ENCODE peak calls at places on chromosomes 3 and 15, in seven cellular contexts. D, M, R, S, W, I and L are unnamed samples.
A peak's percentile ranks its signal among the peaks of the same experiment; 100 is the strongest.

GRCh38 chr15:75921732-75922703 is 18.3 kb downstream of the FBXO22 start:
- DNase-seq in D (peak; percentile 74), M (no peak), R (peak; percentile 89), S (peak; percentile 91), W (peak; percentile 63), I (peak; percentile 38), L (peak; percentile 28)

GRCh38 chr3:134425943-134426342 is 51.7 kb upstream of the AMOTL2 start:
- DNase-seq in D (no peak), M (no peak), R (no peak), S (no peak), W (no peak), I (no peak), L (no peak)

GRCh38 chr15:50943623-50944022 is 35.1 kb downstream of the AP4E1 start:
- DNase-seq in D (no peak), M (no peak), R (peak; percentile 25), S (no peak), W (no peak), I (no peak), L (no peak)

GRCh38 chr15:72491768-72492167 is 17.6 kb downstream of the ARIH1 start:
- DNase-seq in D (no peak), M (no peak), R (peak; percentile 63), S (peak; percentile 89), W (no peak), I (no peak), L (no peak)

GRCh38 chr3:157920804-157921203 is 185.4 kb downstream of the SHOX2 start:
- DNase-seq in D (no peak), M (no peak), R (no peak), S (no peak), W (peak; percentile 59), I (no peak), L (no peak)

GRCh38 chr3:135100349-135100741 is 305.3 kb downstream of the EPHB1 start:
- DNase-seq in D (no peak), M (no peak), R (no peak), S (no peak), W (no peak), I (no peak), L (no peak)

GRCh38 chr3:102466001-102466400 is 31.2 kb downstream of the ZPLD1 start:
- DNase-seq in D (no peak), M (no peak), R (no peak), S (no peak), W (no peak), I (no peak), L (no peak)

GRCh38 chr3:106880206-106880605 is 497.0 kb upstream of the CCDC54 start:
- DNase-seq in D (no peak), M (no peak), R (no peak), S (no peak), W (no peak), I (no peak), L (no peak)

GRCh38 chr15:60554494-60554893 is 75.6 kb upstream of the ICE2 start:
- DNase-seq in D (no peak), M (no peak), R (no peak), S (no peak), W (no peak), I (no peak), L (no peak)

GRCh38 chr3:163773136-163773535 is 1305.2 kb downstream of the SI start:
- DNase-seq in D (peak; percentile 10), M (no peak), R (no peak), S (no peak), W (no peak), I (no peak), L (no peak)

GRCh38 chr3:179265875-179266274 is 15.0 kb upstream of the KCNMB3 start:
- DNase-seq in D (no peak), M (no peak), R (no peak), S (no peak), W (no peak), I (peak; percentile 61), L (no peak)

GRCh38 chr3:69161587-69162196 is 39.3 kb upstream of the LMOD3 start:
- DNase-seq in D (peak; percentile 71), M (no peak), R (peak; percentile 71), S (peak; percentile 57), W (peak; percentile 9), I (peak; percentile 65), L (no peak)

GRCh38 chr3:52023101-52023770 is 27.5 kb upstream of the RPL29 start:
- DNase-seq in D (no peak), M (no peak), R (no peak), S (no peak), W (no peak), I (no peak), L (no peak)
- H3K4me3 ChIP-seq in D (no peak overlapping the region), M (peak overlapping the region; percentile 44), R (no peak overlapping the region), S (no peak overlapping the region), W (peak overlapping the region; percentile 13), I (no peak overlapping the region), L (no peak overlapping the region)

DNA sequence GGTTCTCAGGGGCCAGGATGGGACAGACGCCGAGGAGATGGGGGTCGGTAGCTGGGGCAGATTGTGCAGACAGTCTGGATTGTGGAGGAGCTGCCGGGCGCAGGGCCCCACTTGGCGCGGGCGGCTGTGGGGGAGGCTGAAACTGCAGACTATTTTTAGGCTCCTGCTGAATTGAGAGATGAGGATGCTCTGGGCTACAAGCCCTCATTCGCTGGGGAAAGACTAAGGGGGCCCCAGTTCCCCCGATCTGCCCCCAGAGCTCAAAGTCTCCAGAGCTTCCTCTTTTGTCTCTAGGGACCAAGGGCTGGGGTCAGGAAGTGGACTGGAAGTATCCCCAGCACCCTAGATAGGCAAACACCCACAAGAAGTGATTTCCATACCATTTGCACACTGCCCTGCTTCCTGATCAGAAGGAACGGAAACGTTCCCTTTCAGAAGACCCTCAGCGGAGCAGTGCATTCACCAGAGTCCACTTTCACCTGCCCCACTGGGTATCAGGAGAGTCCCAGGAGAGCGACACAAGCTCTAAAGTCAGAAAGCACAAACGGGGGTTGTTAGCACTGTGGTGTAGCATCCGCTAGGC is 29.7 kb downstream of the SEMA7A start:
- DNase-seq in D (no peak), M (no peak), R (no peak), S (no peak), W (no peak), I (peak; percentile 95), L (no peak)
- H3K4me3 ChIP-seq in D (no peak overlapping the region), M (no peak overlapping the region), R (no peak overlapping the region), S (no peak overlapping the region), W (no peak overlapping the region), I (peak overlapping the region; percentile 76), L (no peak overlapping the region)

GRCh38 chr3:56110886-56111285 is 357.4 kb downstream of the ERC2 start:
- DNase-seq in D (no peak), M (no peak), R (no peak), S (no peak), W (no peak), I (no peak), L (no peak)

GRCh38 chr3:56111651-56112250 is 356.5 kb downstream of the ERC2 start:
- DNase-seq in D (no peak), M (no peak), R (no peak), S (no peak), W (no peak), I (no peak), L (no peak)

GRCh38 chr3:56118968-56119367 is 349.3 kb downstream of the ERC2 start:
- DNase-seq in D (no peak), M (no peak), R (no peak), S (no peak), W (no peak), I (no peak), L (no peak)

GRCh38 chr3:56115698-56116097 is 352.6 kb downstream of the ERC2 start:
- DNase-seq in D (no peak), M (no peak), R (no peak), S (no peak), W (no peak), I (no peak), L (no peak)

DNA sequence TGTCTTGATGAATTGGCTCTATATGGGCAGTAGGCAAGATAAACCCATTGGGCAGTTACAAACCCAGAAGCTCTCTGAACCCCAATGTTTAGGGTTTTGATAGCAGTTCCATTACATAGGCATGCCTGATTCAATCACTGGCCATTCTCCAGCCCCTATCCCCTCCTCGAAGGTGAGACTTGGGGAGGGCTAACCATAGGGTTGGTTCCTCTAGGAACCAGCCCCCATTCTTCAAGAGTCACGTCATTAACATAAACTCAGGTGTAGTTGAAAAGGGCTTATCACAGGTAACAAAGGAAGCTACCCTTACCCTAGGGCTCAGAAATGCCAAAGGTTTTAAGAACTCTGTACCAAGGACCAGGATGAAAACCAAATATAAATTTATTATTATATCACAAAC is 353.1 kb downstream of the ERC2 start:
- DNase-seq in D (no peak), M (no peak), R (no peak), S (no peak), W (no peak), I (no peak), L (no peak)
- H3K4me3 ChIP-seq in D (no peak overlapping the region), M (no peak overlapping the region), R (no peak overlapping the region), S (no peak overlapping the region), W (no peak overlapping the region), I (no peak overlapping the region), L (no peak overlapping the region)

GRCh38 chr3:142981901-142982773 is 18.7 kb upstream of the PAQR9 start:
- DNase-seq in D (no peak), M (no peak), R (no peak), S (no peak), W (peak; percentile 61), I (no peak), L (no peak)
- H3K4me3 ChIP-seq in D (no peak overlapping the region), M (no peak overlapping the region), R (no peak overlapping the region), S (no peak overlapping the region), W (peak overlapping the region; percentile 21), I (no peak overlapping the region), L (no peak overlapping the region)

DNA sequence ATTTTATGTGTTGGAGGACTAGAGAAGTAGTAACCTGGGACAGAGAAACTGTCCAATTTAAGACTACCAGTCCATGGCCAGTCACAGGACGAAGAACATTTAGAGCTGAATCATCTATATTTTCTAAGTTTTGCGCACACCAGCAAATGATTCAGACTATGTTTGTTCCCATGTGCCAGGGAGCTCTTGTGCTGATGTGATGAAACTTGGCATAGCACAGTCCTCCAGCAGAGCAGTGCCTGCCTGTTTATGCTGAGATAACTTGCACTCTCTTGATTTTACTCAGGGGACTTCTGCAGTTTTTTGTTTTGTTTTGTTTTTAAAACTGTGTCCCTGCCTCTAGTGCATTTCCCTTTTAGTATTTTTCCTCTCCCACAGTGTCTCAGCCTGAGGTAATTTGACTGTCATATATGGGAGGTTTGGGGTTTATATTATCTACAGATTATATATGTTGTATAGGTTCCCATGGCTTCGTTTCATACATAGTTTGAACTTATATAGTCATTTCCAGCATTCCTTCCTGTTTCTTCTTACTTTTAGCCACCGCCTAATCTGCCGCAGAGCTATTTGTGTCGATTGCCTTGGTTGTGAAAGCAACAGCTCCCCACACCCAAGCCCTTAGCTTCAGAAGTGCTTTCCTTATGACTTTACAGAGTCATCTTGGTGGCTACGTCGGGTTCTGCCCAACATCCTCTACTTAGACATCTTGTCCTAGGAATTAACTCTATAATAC is 45.5 kb downstream of the PPM1L start:
- DNase-seq in D (peak; percentile 43), M (peak; percentile 26), R (peak; percentile 21), S (peak; percentile 75), W (no peak), I (peak; percentile 82), L (no peak)
- H3K4me3 ChIP-seq in D (no peak overlapping the region), M (peak overlapping the region; percentile 52), R (no peak overlapping the region), S (peak overlapping the region; percentile 55), W (no peak overlapping the region), I (no peak overlapping the region), L (no peak overlapping the region)